ENCODE peak calls at places on chromosome 9, in five cellular contexts. Z, L, B, W and D are unnamed samples.

GRCh38 chr9:129885018-129885669 is 49.9 kb downstream of the USP20 start:
- DNase-seq in Z (no peak), L (no peak), B (peak), W (peak), D (no peak)

GRCh38 chr9:93600504-93600903 is 24.1 kb downstream of the PHF2 start:
- DNase-seq in Z (no peak), L (no peak), B (no peak), W (peak), D (no peak)

GRCh38 chr9:35163413-35163812 is 1.6 kb downstream of the UNC13B start:
- DNase-seq in Z (no peak), L (no peak), B (no peak), W (no peak), D (no peak)

GRCh38 chr9:13013976-13014375 is 239.2 kb downstream of the LURAP1L start:
- DNase-seq in Z (no peak), L (peak), B (no peak), W (no peak), D (peak)

GRCh38 chr9:128412120-128412790 is 8.4 kb upstream of the CERCAM start:
- DNase-seq in Z (peak), L (no peak), B (no peak), W (peak), D (peak)

GRCh38 chr9:97237311-97237786 is 70.1 kb upstream of the CCDC180 start:
- DNase-seq in Z (no peak), L (no peak), B (no peak), W (no peak), D (peak)

GRCh38 chr9:120514599-120514854 is 65.4 kb downstream of the CDK5RAP2 start:
- DNase-seq in Z (no peak), L (no peak), B (no peak), W (no peak), D (no peak)

GRCh38 chr9:93950619-93951601 is 4.2 kb downstream of the BARX1 start:
- DNase-seq in Z (no peak), L (no peak), B (peak), W (no peak), D (peak)

GRCh38 chr9:84002344-84002743 is 21.7 kb downstream of the RMI1 start:
- DNase-seq in Z (no peak), L (peak), B (no peak), W (no peak), D (peak)

GRCh38 chr9:121672213-121672612 is 20.8 kb downstream of the DAB2IP start:
- DNase-seq in Z (no peak), L (no peak), B (no peak), W (no peak), D (peak)

GRCh38 chr9:18861599-18862546 is 171.1 kb downstream of the SAXO1 start:
- DNase-seq in Z (no peak), L (peak), B (no peak), W (no peak), D (peak)
- TF ChIP-seq CTCF in Z (no peak), L (no peak), B (no peak), W (no peak), D (peak)

DNA sequence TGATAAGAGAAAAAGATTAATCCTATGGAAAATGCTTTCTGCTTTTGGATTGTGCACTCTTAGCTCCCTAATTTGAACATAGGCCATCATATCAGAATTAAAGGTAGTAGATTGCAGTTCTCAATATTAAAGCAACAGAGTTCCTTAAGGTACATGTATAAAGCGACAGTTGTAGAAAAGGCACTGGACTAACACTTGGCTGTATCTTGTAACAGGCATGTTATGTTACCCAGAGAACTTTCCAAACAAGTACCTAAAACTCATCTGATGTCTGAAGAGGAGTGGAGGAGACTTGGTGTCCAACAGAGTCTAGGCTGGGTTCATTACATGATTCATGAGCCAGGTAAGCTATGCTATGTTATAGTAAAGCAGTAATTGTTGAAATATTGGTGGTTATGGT is 3.3 kb upstream of the SECISBP2 start:
- DNase-seq in Z (no peak), L (no peak), B (no peak), W (no peak), D (no peak)
- H3K4me3 ChIP-seq in Z (no peak), L (peak), B (no peak), W (peak), D (no peak)

DNA sequence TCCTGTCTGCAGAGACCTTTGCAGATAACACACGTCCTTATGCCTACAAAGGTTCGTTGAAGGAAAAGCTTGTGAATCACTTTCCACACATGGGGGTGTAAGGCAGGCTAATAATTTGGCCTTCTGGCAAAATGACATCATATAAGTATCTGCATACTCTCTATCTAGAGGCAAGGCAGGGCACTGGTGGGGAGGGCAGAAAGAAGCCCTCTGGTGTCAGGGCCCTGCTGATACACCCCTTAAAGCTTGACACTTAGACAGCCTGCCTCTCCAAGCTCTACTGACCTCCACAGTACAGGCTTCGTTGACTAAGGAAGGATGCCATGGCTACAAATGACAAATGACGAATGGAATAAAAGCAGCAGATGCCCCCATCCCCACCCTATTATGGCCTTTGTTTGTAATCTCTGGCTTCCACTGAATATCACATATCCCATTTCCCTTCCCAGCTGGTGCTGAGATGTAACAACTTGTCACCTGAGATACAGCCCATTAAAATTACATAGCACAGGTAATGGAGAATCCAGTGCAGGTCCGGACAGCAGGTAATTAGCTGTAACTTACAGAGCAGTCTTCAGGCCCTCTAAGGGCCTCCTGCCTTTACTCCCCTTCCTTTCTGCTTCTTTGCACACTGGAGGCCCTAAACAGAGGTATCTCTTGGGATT is 76.9 kb upstream of the IFNK start:
- DNase-seq in Z (no peak), L (no peak), B (no peak), W (no peak), D (no peak)
- TF ChIP-seq CTCF in Z (no peak), L (no peak), B (no peak), W (no peak), D (no peak)

DNA sequence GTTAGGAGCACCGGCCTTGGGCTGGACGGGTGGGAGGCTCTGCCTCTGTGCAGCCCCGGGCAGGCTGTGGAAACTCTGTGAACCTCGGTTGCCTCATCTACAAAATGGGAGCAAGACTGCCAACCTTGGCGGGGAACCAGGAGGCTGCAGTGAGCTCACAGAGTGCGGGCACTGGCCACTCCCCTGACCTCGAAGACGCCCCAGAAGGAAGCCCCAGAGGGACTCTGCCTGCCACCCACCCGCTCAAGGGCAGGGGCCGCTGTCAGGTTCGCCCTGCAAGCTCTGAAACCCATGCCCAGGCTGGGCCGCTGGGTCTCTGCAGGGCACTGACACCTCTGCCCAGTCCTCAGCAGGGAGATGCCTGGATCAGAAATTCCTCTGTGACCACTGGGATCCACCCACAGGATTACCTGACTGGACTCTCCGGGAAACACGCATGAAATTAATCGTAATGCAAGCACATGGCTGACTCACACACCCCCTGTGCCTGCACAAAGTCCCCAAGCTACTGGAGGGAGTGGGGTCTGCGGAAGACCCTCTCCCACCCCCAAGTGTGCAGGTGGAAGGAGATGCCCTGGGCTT is 7.4 kb downstream of the CCDC187 start:
- DNase-seq in Z (no peak), L (no peak), B (no peak), W (no peak), D (no peak)
- H3K4me3 ChIP-seq in Z (no peak), L (no peak), B (no peak), W (no peak), D (no peak)

DNA sequence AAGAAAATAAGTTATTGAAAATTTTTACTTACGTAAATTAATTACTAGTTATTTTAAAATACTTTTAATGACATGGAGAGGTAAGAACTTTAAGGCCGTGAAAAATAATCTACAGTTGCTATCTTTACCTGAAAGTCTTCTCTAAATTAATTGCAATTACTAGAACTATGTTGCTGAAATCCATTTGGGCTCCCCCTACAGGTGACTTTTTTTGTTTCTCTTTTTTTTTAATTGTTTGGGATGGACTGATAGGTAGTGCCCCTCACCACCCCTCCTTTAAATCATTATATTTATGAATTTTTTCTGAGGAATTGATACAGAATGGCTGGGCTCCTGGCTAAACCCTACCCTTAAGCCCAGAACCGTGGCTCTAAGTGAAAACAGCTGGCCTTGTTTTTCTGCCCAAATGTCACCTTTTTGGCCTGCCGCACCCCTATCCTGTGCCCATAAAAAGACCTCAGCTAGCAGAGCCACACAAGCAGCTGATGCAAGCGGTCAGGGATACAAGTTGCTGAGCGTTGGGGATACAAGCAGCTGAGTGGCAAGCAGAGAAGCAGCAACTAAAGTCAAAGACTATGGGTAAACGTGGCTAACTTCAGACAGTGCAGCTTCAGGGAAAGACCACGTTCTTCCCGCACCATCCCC is 315.2 kb upstream of the ACO1 start:
- DNase-seq in Z (no peak), L (no peak), B (no peak), W (no peak), D (peak)
- TF ChIP-seq CTCF in Z (no peak), L (no peak), B (peak), W (no peak), D (peak)

GRCh38 chr9:107836300-107836699 is 346.7 kb upstream of the KLF4 start:
- DNase-seq in Z (no peak), L (no peak), B (no peak), W (no peak), D (no peak)
- H3K4me3 ChIP-seq in Z (no peak), L (no peak), B (no peak), W (no peak), D (no peak)